ENCODE peak calls at places on chromosomes 4 and X, in five cellular contexts. N, O, L, Y and F are unnamed samples.

GRCh38 chrX:41314204-41314603 is 19.8 kb upstream of the DDX3X start:
- DNase-seq in N (no peak), Y (no peak), O (no peak), L (no peak), F (no peak)

GRCh38 chrX:81195712-81196111 is 6.0 kb downstream of the HMGN5 start:
- DNase-seq in L (peak; percentile 52), Y (no peak), N (peak; percentile 27), O (peak; percentile 66), F (peak; percentile 75)

GRCh38 chr4:14749910-14750309 is 252.4 kb upstream of the CPEB2 start:
- DNase-seq in L (no peak), O (peak; percentile 44), N (no peak), Y (no peak), F (peak; percentile 30)

GRCh38 chr4:182306792-182307507 is 63.7 kb downstream of the TENM3 start:
- DNase-seq in L (no peak), N (no peak), O (no peak), Y (no peak), F (no peak)

GRCh38 chrX:53088136-53088974 is 5.6 kb upstream of the KANTR start:
- DNase-seq in O (peak; percentile 66), Y (no peak), N (no peak), L (no peak), F (peak; percentile 84)

GRCh38 chrX:33211356-33212254 is at the start of gene DMD:
- DNase-seq in N (peak; percentile 1), O (no peak), L (no peak), Y (no peak), F (peak; percentile 27)

GRCh38 chrX:6941041-6941440 is 206.5 kb upstream of the STS start:
- DNase-seq in N (no peak), L (no peak), O (no peak), Y (no peak), F (no peak)

GRCh38 chr4:175691791-175692190 is 120.3 kb downstream of the GPM6A start:
- DNase-seq in N (no peak), O (no peak), L (no peak), Y (no peak), F (no peak)

GRCh38 chr4:113288691-113289090 is 239.2 kb downstream of the ANK2 start:
- DNase-seq in L (no peak), Y (no peak), O (no peak), N (no peak), F (no peak)

GRCh38 chr4:75432683-75433082 is 81.5 kb downstream of the RCHY1 start:
- DNase-seq in N (peak; percentile 46), O (peak; percentile 25), L (peak; percentile 10), Y (no peak), F (peak; percentile 81)

GRCh38 chrX:106263817-106264216 is 95.7 kb downstream of the PWWP3B start:
- DNase-seq in O (no peak), L (no peak), Y (no peak), N (no peak), F (no peak)

GRCh38 chr4:153045111-153045982 is 109.2 kb downstream of the FHDC1 start:
- DNase-seq in Y (no peak), N (no peak), L (no peak), O (no peak), F (no peak)

GRCh38 chr4:94452476-94453300 is 946 bp downstream of the PDLIM5 start:
- DNase-seq in O (peak; percentile 76), N (peak; percentile 81), L (peak; percentile 39), Y (no peak), F (peak; percentile 84)

GRCh38 chr4:78059524-78059889 is 2.4 kb downstream of the FRAS1 start:
- DNase-seq in O (peak; percentile 87), Y (no peak), L (peak; percentile 41), N (peak; percentile 87), F (peak; percentile 97)

GRCh38 chr4:99861120-99861905 is 32.9 kb downstream of the LAMTOR3 start:
- DNase-seq in L (no peak), N (no peak), Y (no peak), O (no peak), F (no peak)

GRCh38 chr4:183335369-183335940 is 13.2 kb upstream of the CLDN24 start:
- DNase-seq in N (peak; percentile 31), Y (no peak), O (peak; percentile 63), L (no peak), F (no peak)

GRCh38 chr4:15653864-15654391 is 1.2 kb downstream of the FBXL5 start:
- DNase-seq in L (peak; percentile 23), N (peak; percentile 31), Y (no peak), O (peak; percentile 32), F (peak; percentile 50)

GRCh38 chrX:133302775-133303445 is 84.8 kb upstream of the TFDP3 start:
- DNase-seq in N (no peak), O (no peak), L (no peak), Y (no peak), F (no peak)

DNA sequence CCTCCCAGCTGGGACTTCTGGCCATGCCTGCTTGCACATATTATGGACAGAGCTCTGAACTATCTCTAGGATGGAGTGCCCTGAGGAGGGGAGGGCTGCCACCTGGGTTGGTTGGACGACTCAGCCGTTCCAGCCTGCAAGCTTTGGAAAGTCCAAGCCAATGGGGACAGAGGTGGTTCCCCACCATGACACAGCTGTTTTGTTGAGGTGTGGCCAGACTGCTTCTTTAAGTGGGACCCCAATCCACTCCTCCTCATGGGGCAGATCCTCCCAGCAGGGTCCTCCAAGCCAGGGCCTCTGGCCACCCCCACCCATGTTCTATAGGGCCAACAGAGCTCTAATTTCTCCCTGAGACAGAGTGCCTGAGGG is 22.7 kb downstream of the F8A3 start:
- DNase-seq in L (peak; percentile 5), Y (no peak), N (no peak), O (no peak), F (no peak)
- TF ChIP-seq JUNB in L (no peak), Y (no peak), N (no peak), O (no peak), F (no peak)

GRCh38 chr4:127055349-127055748 is 577.4 kb upstream of the INTU start:
- DNase-seq in N (no peak), L (no peak), O (no peak), Y (no peak), F (no peak)
- TF ChIP-seq JUNB in N (no peak), L (no peak), O (no peak), Y (no peak), F (no peak)

DNA sequence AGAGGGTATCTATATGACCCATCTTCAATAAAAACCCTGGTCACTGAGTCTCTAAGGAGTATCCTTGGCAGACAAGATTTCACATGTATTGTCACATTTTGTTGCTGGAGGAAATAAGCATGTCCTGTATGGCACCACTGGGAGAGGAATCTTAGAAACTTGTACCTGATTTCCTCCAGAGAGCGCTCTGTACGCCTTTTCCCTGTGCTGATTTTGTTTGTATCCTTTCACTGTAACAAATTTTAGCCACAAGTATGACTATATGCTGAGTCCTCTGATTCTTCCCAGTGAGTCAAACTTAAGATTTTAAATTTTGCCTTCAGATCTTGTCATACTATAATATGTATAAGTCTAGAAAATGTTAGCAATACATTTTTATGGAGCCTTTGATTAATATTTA is 102.8 kb downstream of the ITIH6 start:
- DNase-seq in L (no peak), Y (no peak), N (no peak), O (no peak), F (peak; percentile 15)
- TF ChIP-seq JUNB in L (no peak), Y (no peak), N (no peak), O (no peak), F (no peak)

GRCh38 chrX:47224896-47225290 is 6.4 kb downstream of the CDK16 start:
- DNase-seq in Y (no peak), O (no peak), N (no peak), L (no peak), F (no peak)
- TF ChIP-seq JUNB in Y (no peak), O (no peak), N (no peak), L (no peak), F (no peak)

GRCh38 chr4:41006141-41006540 is 208.2 kb downstream of the APBB2 start:
- DNase-seq in Y (no peak), N (no peak), O (no peak), L (no peak), F (no peak)
- TF ChIP-seq JUNB in Y (no peak), N (no peak), O (no peak), L (no peak), F (no peak)

GRCh38 chrX:128504496-128504895 is 452.3 kb upstream of the ACTRT1 start:
- DNase-seq in L (no peak), N (no peak), O (no peak), Y (no peak), F (no peak)
- TF ChIP-seq JUNB in L (no peak), N (no peak), O (no peak), Y (no peak), F (no peak)

GRCh38 chrX:136227948-136228584 is 23.1 kb downstream of the MAP7D3 start:
- DNase-seq in L (no peak), N (no peak), O (no peak), Y (no peak), F (no peak)

GRCh38 chrX:136227074-136227473 is 24.1 kb downstream of the MAP7D3 start:
- DNase-seq in Y (no peak), L (no peak), O (no peak), N (no peak), F (no peak)

DNA sequence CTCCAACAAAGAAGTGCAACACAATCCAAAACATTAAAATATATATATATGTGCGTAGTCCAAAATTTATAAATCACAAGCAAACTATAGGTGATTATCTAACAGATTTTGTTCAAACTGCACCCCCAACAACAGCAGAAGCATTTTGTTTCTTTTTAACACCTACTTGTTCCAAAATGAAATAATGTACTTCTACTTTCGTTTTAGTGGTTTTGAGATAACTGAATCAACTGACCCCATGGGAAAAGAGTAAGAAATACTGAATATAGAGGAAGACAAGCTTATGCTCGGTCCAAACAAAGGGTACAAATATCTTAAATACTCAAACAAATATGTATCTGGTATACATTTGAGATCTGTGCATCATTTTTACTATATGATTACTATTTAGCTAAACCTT is 22.4 kb downstream of the MAP7D3 start:
- DNase-seq in N (no peak), L (no peak), Y (no peak), O (no peak), F (no peak)
- TF ChIP-seq JUNB in N (no peak), L (no peak), Y (no peak), O (no peak), F (no peak)